ENCODE peak calls at places on chromosome 14, in ten cellular contexts. N, D, W, L, V, U, K, Z, B and M are unnamed samples.

GRCh38 chr14:72590577-72590976 is 303.3 kb downstream of the DPF3 start:
- DNase-seq in Z (no peak), D (no peak), L (no peak), V (no peak), K (no peak), B (no peak), U (no peak), N (no peak), W (no peak), M (no peak)

GRCh38 chr14:23697689-23698088 is 61.5 kb downstream of the DHRS2 start:
- DNase-seq in Z (no peak), N (no peak), D (no peak), W (no peak), K (no peak), L (no peak), U (no peak), B (no peak), V (no peak), M (no peak)

GRCh38 chr14:99681101-99681831 is 2.8 kb upstream of the CYP46A1 start:
- DNase-seq in W (no peak), Z (no peak), B (no peak), L (no peak), N (no peak), U (no peak), V (no peak), K (no peak), D (no peak), M (peak; percentile 41)

GRCh38 chr14:85426068-85426935 is 103.6 kb upstream of the FLRT2 start:
- DNase-seq in U (no peak), V (no peak), N (no peak), D (no peak), K (no peak), Z (no peak), B (no peak), W (no peak), L (no peak), M (no peak)

GRCh38 chr14:75022655-75023054 is 19.9 kb downstream of the EIF2B2 start:
- DNase-seq in V (no peak), Z (no peak), U (peak; percentile 26), B (no peak), D (peak; percentile 19), L (peak; percentile 62), W (no peak), N (peak; percentile 34), K (no peak), M (peak; percentile 76)

GRCh38 chr14:28773917-28774691 is 7.5 kb downstream of the FOXG1 start:
- DNase-seq in V (no peak), N (peak; percentile 89), K (no peak), L (peak; percentile 89), W (peak; percentile 22), B (no peak), D (peak; percentile 94), U (peak; percentile 54), Z (no peak), M (peak; percentile 95)

GRCh38 chr14:50823051-50823762 is 7.8 kb downstream of the NIN start:
- DNase-seq in D (no peak), B (no peak), U (no peak), N (no peak), L (no peak), Z (no peak), V (no peak), K (no peak), W (no peak), M (no peak)

GRCh38 chr14:80629606-80630005 is 311.9 kb downstream of the CEP128 start:
- DNase-seq in Z (peak; percentile 34), B (no peak), U (no peak), L (no peak), W (no peak), V (no peak), N (no peak), K (no peak), D (peak; percentile 9), M (no peak)

GRCh38 chr14:68033533-68033932 is 214.0 kb downstream of the RAD51B start:
- DNase-seq in U (no peak), N (no peak), L (no peak), Z (no peak), D (no peak), B (no peak), K (no peak), W (no peak), V (no peak), M (no peak)

GRCh38 chr14:86897704-86898513 is 1095.1 kb downstream of the GALC start:
- DNase-seq in N (no peak), D (no peak), U (no peak), W (no peak), L (no peak), K (no peak), V (no peak), Z (no peak), B (no peak), M (no peak)

GRCh38 chr14:94738786-94739185 is 31.1 kb downstream of the GSC start:
- DNase-seq in K (no peak), W (no peak), B (no peak), L (no peak), U (no peak), D (no peak), Z (peak; percentile 56), V (no peak), N (no peak), M (no peak)